ENCODE peak calls at places on chromosomes 3 and 15, in six cellular contexts. Z is stomach, I is HepG2, E is endothelial cell of umbilical vein, W is spleen, V is prostate gland. J is an unnamed sample.

GRCh38 chr3:125001557-125002413 is 54.0 kb downstream of the HEG1 start:
- DNase-seq in V (no peak), E (no peak), W (no peak), I (peak), Z (no peak), J (no peak)

GRCh38 chr3:72630614-72631344 is 217.5 kb downstream of the SHQ1 start:
- DNase-seq in E (no peak), Z (no peak), I (no peak), W (no peak), V (no peak), J (no peak)

GRCh38 chr15:66841953-66842681 is 140.1 kb downstream of the SMAD6 start:
- DNase-seq in E (peak), I (peak), Z (peak), V (peak), W (peak), J (peak)

GRCh38 chr3:149369991-149370866 is 7.2 kb downstream of the TM4SF1 start:
- DNase-seq in W (no peak), V (no peak), E (no peak), Z (no peak), I (no peak), J (no peak)

GRCh38 chr3:122415104-122415744 is 638 bp downstream of the WDR5B start:
- DNase-seq in I (peak), W (no peak), V (peak), E (peak), Z (peak), J (peak)

GRCh38 chr15:62568004-62568403 is 402.9 kb upstream of the C2CD4B start:
- DNase-seq in E (no peak), I (no peak), W (no peak), V (no peak), Z (no peak), J (no peak)

GRCh38 chr15:63013052-63013808 is 29.3 kb upstream of the TPM1 start:
- DNase-seq in W (no peak), Z (no peak), I (no peak), V (no peak), E (peak), J (no peak)

GRCh38 chr3:27758083-27758482 is 36.0 kb upstream of the EOMES start:
- DNase-seq in V (no peak), E (no peak), Z (no peak), W (no peak), I (no peak), J (no peak)

GRCh38 chr3:46405301-46406079 is 1.4 kb downstream of the CCR5AS start:
- DNase-seq in E (peak), W (no peak), I (no peak), Z (peak), V (peak), J (peak)

GRCh38 chr3:48426401-48426909 is 3.4 kb downstream of the PLXNB1 start:
- DNase-seq in V (no peak), E (no peak), I (no peak), W (no peak), Z (no peak), J (peak)

GRCh38 chr15:75043509-75044257 is 20.3 kb downstream of the PPCDC start:
- DNase-seq in W (peak), I (peak), V (peak), E (peak), Z (peak), J (peak)

GRCh38 chr3:159857840-159858239 is 130.8 kb upstream of the IL12A start:
- DNase-seq in I (no peak), V (no peak), E (no peak), Z (no peak), W (no peak), J (no peak)

GRCh38 chr3:24952388-24952787 is 457.7 kb upstream of the THRB start:
- DNase-seq in W (no peak), Z (no peak), V (no peak), E (no peak), I (no peak), J (no peak)

GRCh38 chr15:51816615-51817014 is 12.8 kb upstream of the TMOD3 start:
- DNase-seq in E (peak), I (no peak), Z (no peak), W (no peak), V (no peak), J (no peak)

GRCh38 chr3:127156651-127157050 is 36.3 kb upstream of the PRR23E start:
- DNase-seq in E (no peak), V (no peak), Z (no peak), I (no peak), W (no peak), J (no peak)

GRCh38 chr15:23403550-23403949 is 43.5 kb downstream of the GOLGA6L2 start:
- DNase-seq in I (no peak), W (no peak), Z (no peak), E (no peak), V (peak), J (no peak)
- TF ChIP-seq POLR2AphosphoS5 in I (no peak), W (no peak), Z (no peak), E (no peak), V (peak), J (no peak)

GRCh38 chr3:98964784-98965183 is 63.3 kb upstream of the DCBLD2 start:
- DNase-seq in V (no peak), I (no peak), Z (no peak), E (no peak), W (no peak), J (no peak)
- TF ChIP-seq CTCF in V (no peak), I (no peak), Z (no peak), E (no peak), W (no peak), J (no peak)

DNA sequence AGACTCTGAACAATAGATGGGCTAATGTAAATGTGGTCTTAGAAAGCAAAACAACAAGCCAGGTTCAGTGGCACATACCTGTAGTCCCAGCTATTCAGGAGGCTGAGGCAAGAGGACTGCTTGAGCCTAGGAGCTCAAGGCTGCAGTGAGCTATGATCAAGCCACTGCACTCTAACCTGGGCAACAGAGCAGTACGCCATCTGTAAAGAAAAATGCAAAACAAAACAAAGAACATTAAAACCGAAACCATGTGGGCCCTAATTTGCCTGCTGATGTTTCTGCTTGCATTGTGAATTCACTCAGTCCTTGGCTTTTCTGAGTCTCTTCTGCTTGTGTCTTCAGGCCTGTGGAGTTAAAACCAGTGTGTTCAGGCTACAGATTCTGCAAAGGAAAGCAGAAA is 56.7 kb downstream of the CCNL1 start:
- DNase-seq in E (no peak), Z (no peak), I (no peak), V (no peak), W (no peak), J (no peak)
- TF ChIP-seq POLR2AphosphoS5 in E (no peak), Z (no peak), I (no peak), V (no peak), W (no peak), J (no peak)

DNA sequence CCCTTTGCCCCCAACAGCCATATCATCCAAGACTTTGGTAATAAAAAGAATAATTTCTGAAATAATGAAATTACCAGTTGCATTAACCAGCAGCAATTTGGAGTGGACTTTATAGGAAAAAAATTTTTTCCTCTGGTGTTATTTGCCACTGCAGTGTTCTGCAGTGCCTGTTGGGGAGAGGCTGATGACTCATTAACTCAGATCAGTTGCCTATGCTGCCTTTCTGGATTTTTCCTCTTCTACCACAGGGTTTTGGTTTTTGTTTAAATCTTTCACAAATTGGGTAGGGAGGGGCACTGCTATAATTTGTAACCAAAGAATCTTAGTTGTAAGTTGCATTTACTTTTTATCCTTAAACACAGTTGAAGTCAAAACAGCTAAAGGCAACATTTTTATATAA is 22.7 kb downstream of the ATP6V1A start:
- DNase-seq in W (no peak), Z (no peak), E (peak), I (peak), V (no peak), J (no peak)
- TF ChIP-seq CTCF in W (no peak), Z (no peak), E (no peak), I (no peak), V (no peak), J (no peak)

DNA sequence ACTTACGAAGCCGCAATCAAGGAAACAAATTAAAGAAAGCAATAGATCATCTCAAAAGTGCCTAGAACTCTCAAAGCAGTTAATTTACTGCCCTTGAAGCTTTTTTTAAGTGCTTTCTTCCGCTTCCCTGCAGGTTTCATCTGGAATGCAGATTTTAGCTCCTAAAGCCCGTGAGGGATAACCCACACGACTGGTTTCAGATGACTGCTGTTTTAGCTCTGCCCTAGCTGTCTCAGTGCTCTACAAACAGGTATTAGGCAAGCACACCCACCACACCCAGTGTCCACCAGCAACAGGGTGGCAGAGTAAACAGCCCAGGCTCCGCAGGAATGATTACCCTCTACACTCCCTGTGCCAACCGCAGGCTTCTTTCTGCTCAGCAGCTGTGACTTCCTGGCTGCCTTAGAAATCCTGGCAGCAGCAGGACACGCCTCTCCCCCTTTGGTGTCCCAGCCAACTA is 126.0 kb downstream of the FMN1 start:
- DNase-seq in E (no peak), I (peak), Z (peak), W (no peak), V (peak), J (no peak)
- TF ChIP-seq POLR2AphosphoS5 in E (no peak), I (no peak), Z (peak), W (no peak), V (peak), J (no peak)

J was measured in sigmoid colon.